ENCODE peak calls at places on chromosomes 12 and 14, in ten cellular contexts. S is stimulated activated CD4-positive, alpha-beta T cell treated with anti-CD3 and anti-CD28 coated beads, Interleukin-15, amount 100 ng/mL, for 1 hour; P is HEK293T; U is right cardiac atrium; I is pancreas; R is GM23248; F is stimulated activated effector memory CD8-positive, alpha-beta T cell treated with anti-CD3 and anti-CD28 coated beads, Interleukin-12 subunit alpha, Interleukin-12 subunit beta, amount 100 ng/mL, for 72 hours; C is NCI-H1417; Z is activated T-cell treated with anti-CD3 and anti-CD28 coated beads, Interleukin-2, amount 50 U/mL, for 72 hours; M is astrocyte. D is an unnamed sample.

GRCh38 chr12:20361416-20361815 is 6.9 kb upstream of the PDE3A start:
- DNase-seq in S (no peak), C (no peak), R (no peak), M (no peak), P (no peak), U (no peak), F (no peak), I (no peak), Z (no peak), D (peak; percentile 44)

GRCh38 chr14:39015360-39015961 is 87.6 kb downstream of the SEC23A start:
- DNase-seq in I (no peak), M (peak; percentile 25), R (peak; percentile 71), S (no peak), U (no peak), P (peak; percentile 34), C (peak; percentile 68), Z (peak; percentile 9), F (no peak), D (peak; percentile 47)

GRCh38 chr12:120842595-120842994 is 61.6 kb downstream of the SPPL3 start:
- DNase-seq in F (no peak), P (no peak), Z (no peak), U (no peak), R (no peak), M (no peak), I (no peak), S (no peak), C (no peak), D (no peak)

GRCh38 chr14:73731111-73731510 is 16.9 kb upstream of the PNMA1 start:
- DNase-seq in P (no peak), Z (no peak), C (no peak), S (no peak), F (no peak), I (no peak), M (no peak), U (no peak), R (no peak), D (no peak)

GRCh38 chr14:21268612-21269251 is 510 bp downstream of the HNRNPC start:
- DNase-seq in S (no peak), C (peak; percentile 87), U (no peak), M (peak; percentile 44), I (no peak), F (no peak), P (no peak), Z (peak; percentile 43), R (peak; percentile 85), D (peak; percentile 56)

GRCh38 chr12:1630827-1631591 is 2.0 kb downstream of the WNT5B start:
- DNase-seq in C (no peak), F (no peak), I (no peak), P (no peak), M (peak; percentile 46), Z (no peak), R (no peak), S (no peak), U (peak; percentile 60), D (no peak)

GRCh38 chr14:55514819-55515470 is 65.1 kb upstream of the KTN1 start:
- DNase-seq in I (no peak), U (no peak), S (no peak), F (no peak), Z (no peak), P (no peak), R (peak; percentile 74), C (no peak), M (peak; percentile 84), D (peak; percentile 82)

GRCh38 chr12:125105600-125105999 is 40.4 kb downstream of the AACS start:
- DNase-seq in Z (no peak), M (no peak), R (no peak), S (no peak), C (peak; percentile 97), U (no peak), F (no peak), I (peak; percentile 18), P (no peak), D (no peak)

GRCh38 chr14:88142990-88143389 is 138.1 kb downstream of the GPR65 start:
- DNase-seq in S (no peak), U (no peak), R (no peak), C (no peak), I (no peak), Z (no peak), P (no peak), M (no peak), F (no peak), D (no peak)

GRCh38 chr14:75825147-75825592 is 156.6 kb downstream of the TGFB3 start:
- DNase-seq in I (no peak), U (no peak), F (no peak), S (no peak), Z (no peak), P (no peak), C (no peak), R (peak; percentile 9), M (no peak), D (no peak)

GRCh38 chr12:112340983-112341840 is 41.0 kb downstream of the HECTD4 start:
- DNase-seq in S (no peak), P (no peak), M (no peak), C (peak; percentile 86), F (no peak), R (no peak), I (no peak), U (no peak), Z (no peak), D (no peak)

GRCh38 chr12:21934173-21934572 is 7.1 kb downstream of the ABCC9 start:
- DNase-seq in R (peak; percentile 81), Z (no peak), I (no peak), S (no peak), M (peak; percentile 14), P (no peak), F (no peak), U (no peak), C (no peak), D (no peak)

GRCh38 chr14:36655963-36656768 is 5.5 kb upstream of the PAX9 start:
- DNase-seq in S (no peak), U (peak; percentile 48), M (no peak), P (no peak), C (no peak), R (peak; percentile 42), Z (peak; percentile 59), I (peak; percentile 70), F (peak; percentile 48), D (no peak)

GRCh38 chr12:47419500-47419899 is 286.3 kb downstream of the RPAP3 start:
- DNase-seq in C (no peak), I (no peak), Z (no peak), U (no peak), M (peak; percentile 42), P (no peak), F (no peak), S (no peak), R (peak; percentile 69), D (no peak)

GRCh38 chr12:121578230-121579189 is 2.3 kb downstream of the KDM2B start:
- DNase-seq in P (no peak), S (no peak), I (peak; percentile 77), U (peak; percentile 80), R (peak; percentile 50), Z (no peak), M (no peak), F (no peak), C (peak; percentile 72), D (no peak)

GRCh38 chr14:89728964-89729363 is 225.6 kb downstream of the EFCAB11 start:
- DNase-seq in R (no peak), P (no peak), M (no peak), F (no peak), C (no peak), U (no peak), Z (no peak), S (no peak), I (no peak), D (no peak)

GRCh38 chr14:30971586-30971985 is 53.9 kb upstream of the AP4S1 start:
- DNase-seq in U (no peak), I (no peak), S (no peak), P (no peak), R (no peak), Z (no peak), C (no peak), M (peak; percentile 18), F (no peak), D (peak; percentile 17)

GRCh38 chr14:96156804-96157760 is 47.6 kb upstream of the BDKRB2 start:
- DNase-seq in C (no peak), I (no peak), P (no peak), U (no peak), Z (no peak), R (no peak), S (no peak), M (no peak), F (no peak), D (no peak)

GRCh38 chr12:67911293-67911637 is 78.0 kb upstream of the IFNG-AS1 start:
- DNase-seq in M (peak; percentile 71), C (no peak), I (no peak), S (no peak), Z (no peak), R (peak; percentile 6), P (no peak), U (peak; percentile 71), F (no peak), D (peak; percentile 37)

GRCh38 chr14:51901475-51902024 is 41.1 kb downstream of the GNG2 start:
- DNase-seq in U (no peak), R (no peak), C (no peak), I (no peak), F (no peak), Z (no peak), M (no peak), S (no peak), P (no peak), D (no peak)

GRCh38 chr12:56267443-56268071 is 815 bp downstream of the COQ10A start:
- DNase-seq in S (no peak), I (no peak), R (peak; percentile 7), M (no peak), C (no peak), F (no peak), P (no peak), Z (no peak), U (no peak), D (peak; percentile 13)

GRCh38 chr14:59281613-59282012 is 93.1 kb downstream of the DAAM1 start:
- DNase-seq in U (no peak), I (no peak), P (no peak), S (no peak), M (peak; percentile 74), R (peak; percentile 83), F (no peak), Z (no peak), C (no peak), D (peak; percentile 57)

GRCh38 chr12:121858662-121859572 is at the start of gene HPD:
- DNase-seq in M (peak; percentile 84), U (peak; percentile 92), Z (no peak), S (no peak), I (peak; percentile 81), P (no peak), C (no peak), F (no peak), R (peak; percentile 80), D (peak; percentile 94)

GRCh38 chr14:65422093-65422834 is 9.7 kb downstream of the FUT8 start:
- DNase-seq in I (no peak), C (no peak), M (peak; percentile 39), P (no peak), R (no peak), Z (no peak), U (no peak), S (no peak), F (no peak), D (no peak)

GRCh38 chr14:32077081-32078029 is at the start of gene ARHGAP5:
- DNase-seq in C (peak; percentile 88), U (no peak), R (peak; percentile 71), I (peak; percentile 87), F (peak; percentile 76), M (peak; percentile 12), S (peak; percentile 56), Z (peak; percentile 40), P (peak; percentile 23), D (peak; percentile 52)

GRCh38 chr12:30980886-30981662 is 54.5 kb downstream of the TSPAN11 start:
- DNase-seq in I (peak; percentile 41), R (no peak), Z (no peak), M (no peak), C (peak; percentile 81), U (no peak), F (no peak), P (no peak), S (no peak), D (no peak)

GRCh38 chr14:65972346-65972745 is 513.8 kb upstream of the CCDC196 start:
- DNase-seq in Z (no peak), S (no peak), M (peak; percentile 37), U (no peak), C (no peak), I (no peak), R (peak; percentile 62), P (no peak), F (no peak), D (no peak)

GRCh38 chr14:71013551-71014192 is 106.4 kb downstream of the PCNX1 start:
- DNase-seq in M (no peak), R (peak; percentile 19), Z (no peak), P (no peak), S (no peak), F (no peak), I (no peak), C (no peak), U (no peak), D (no peak)

D was measured in M059J.